ENCODE peak calls at places on chromosomes 5 and 9, in nine cellular contexts. Q is stimulated activated CD8-positive, alpha-beta memory T cell treated with anti-CD3 and anti-CD28 coated beads, Interleukin-15, amount 100 ng/mL, for 1 hour; D is activated CD4-positive, alpha-beta T cell treated with anti-CD3 and anti-CD28 coated beads, Interleukin-2, amount 50 U/mL, for 1 hour; E is HuH-7.5; I is effector CD4-positive, alpha-beta T cell; F is HCEC 1CT; H is IMR-90; J is central memory CD8-positive, alpha-beta T cell; U is small intestine. X is an unnamed sample.
A peak's percentile ranks its signal among the peaks of the same experiment; 100 is the strongest.

GRCh38 chr5:114418546-114419388 is 56.9 kb downstream of the KCNN2 start:
- DNase-seq in H (no peak), I (no peak), E (no peak), Q (no peak), F (no peak), J (no peak), U (no peak), D (no peak), X (no peak)

GRCh38 chr9:97628668-97629067 is 4.5 kb downstream of the TSTD2 start:
- DNase-seq in E (no peak), U (no peak), D (no peak), J (no peak), I (no peak), H (no peak), Q (no peak), F (no peak), X (no peak)

GRCh38 chr5:32692066-32692746 is 18.9 kb upstream of the NPR3 start:
- DNase-seq in E (no peak), D (no peak), U (no peak), F (peak; percentile 76), J (no peak), H (peak; percentile 80), Q (no peak), I (no peak), X (no peak)

GRCh38 chr5:64680289-64680688 is 10.0 kb upstream of the SHISAL2B start:
- DNase-seq in U (no peak), E (no peak), Q (no peak), I (no peak), J (no peak), F (peak; percentile 34), H (no peak), D (no peak), X (no peak)

GRCh38 chr5:72451771-72452505 is 55.3 kb downstream of the ZNF366 start:
- DNase-seq in J (no peak), I (no peak), Q (no peak), H (peak; percentile 66), D (no peak), F (peak; percentile 36), U (peak; percentile 6), E (no peak), X (no peak)

GRCh38 chr9:4862506-4863250 is 69.9 kb downstream of the RCL1 start:
- DNase-seq in J (no peak), H (peak; percentile 51), D (no peak), F (no peak), U (no peak), E (no peak), Q (no peak), I (no peak), X (no peak)

GRCh38 chr9:112866662-112867274 is 23.9 kb downstream of the SLC46A2 start:
- DNase-seq in U (peak; percentile 81), I (no peak), Q (no peak), D (no peak), F (peak; percentile 65), J (no peak), H (peak; percentile 80), E (no peak), X (no peak)

GRCh38 chr9:37989632-37990155 is 79.3 kb downstream of the SHB start:
- DNase-seq in H (no peak), I (no peak), F (no peak), Q (no peak), D (no peak), J (no peak), E (no peak), U (no peak), X (no peak)

GRCh38 chr9:92151691-92152393 is 36.6 kb upstream of the SPTLC1 start:
- DNase-seq in I (no peak), E (no peak), D (no peak), F (peak; percentile 90), U (no peak), H (peak; percentile 84), J (no peak), Q (no peak), X (no peak)

GRCh38 chr9:74443036-74443750 is 53.9 kb upstream of the RORB start:
- DNase-seq in F (peak; percentile 47), Q (no peak), U (no peak), H (no peak), J (no peak), D (no peak), I (no peak), E (no peak), X (no peak)

GRCh38 chr5:162068412-162068811 is 839 bp downstream of the GABRG2 start:
- DNase-seq in E (peak; percentile 2), J (no peak), U (peak; percentile 27), D (no peak), I (no peak), H (no peak), Q (no peak), F (no peak), X (peak; percentile 26)

GRCh38 chr5:81164466-81164865 is 68.7 kb upstream of the CKMT2 start:
- DNase-seq in E (no peak), D (no peak), F (no peak), J (no peak), U (no peak), I (no peak), H (no peak), Q (no peak), X (no peak)

GRCh38 chr5:10030219-10030831 is 219.4 kb downstream of the ATPSCKMT start:
- DNase-seq in I (no peak), E (no peak), U (peak; percentile 10), F (no peak), Q (no peak), D (no peak), J (no peak), H (peak; percentile 60), X (no peak)

GRCh38 chr9:29830815-29831214 is 2257.5 kb upstream of the C9orf72 start:
- DNase-seq in F (no peak), Q (no peak), H (no peak), E (peak; percentile 2), I (no peak), U (peak; percentile 26), D (no peak), J (no peak), X (no peak)

GRCh38 chr9:127077658-127077975 is 44.8 kb downstream of the ANGPTL2 start:
- DNase-seq in I (no peak), J (no peak), E (no peak), H (no peak), D (no peak), U (no peak), Q (no peak), F (no peak), X (no peak)

GRCh38 chr5:111930905-111931461 is 174.0 kb upstream of the NREP start:
- DNase-seq in Q (no peak), I (no peak), D (no peak), H (peak; percentile 77), U (no peak), E (no peak), J (no peak), F (peak; percentile 88), X (no peak)

GRCh38 chr9:122222741-122223140 is 6.0 kb downstream of the LHX6 start:
- DNase-seq in J (no peak), H (no peak), D (no peak), U (no peak), E (no peak), F (no peak), Q (no peak), I (no peak), X (no peak)

GRCh38 chr5:50745221-50745620 is 78.8 kb downstream of the PARP8 start:
- DNase-seq in H (no peak), J (no peak), I (no peak), D (no peak), F (no peak), E (no peak), Q (no peak), U (no peak), X (no peak)

GRCh38 chr9:27276182-27277030 is 20.5 kb downstream of the EQTN start:
- DNase-seq in E (peak; percentile 6), H (peak; percentile 67), I (no peak), J (no peak), U (peak; percentile 66), D (no peak), Q (no peak), F (peak; percentile 50), X (no peak)

GRCh38 chr5:32138839-32139493 is 35.2 kb downstream of the GOLPH3 start:
- DNase-seq in I (peak; percentile 11), H (peak; percentile 45), Q (no peak), E (no peak), D (peak; percentile 23), F (no peak), U (no peak), J (no peak), X (peak; percentile 19)

GRCh38 chr5:60586307-60586901 is 113.6 kb downstream of the DEPDC1B start:
- DNase-seq in I (no peak), Q (no peak), E (no peak), H (peak; percentile 50), D (no peak), U (peak; percentile 6), F (peak; percentile 49), J (no peak), X (no peak)

X was measured in posterior cingulate gyrus.